ENCODE peak calls at places on chromosomes 11 and 22, in four cellular contexts. One of them, this sample, is unnamed.

GRCh38 chr11:121459413-121460041 is 6.8 kb upstream of the SORL1-AS1 start:
- DNase-seq in lung: no peak
- DNase-seq in astrocyte of the spinal cord: no peak
- DNase-seq in lower leg skin: peak
- DNase-seq in this sample: no peak

GRCh38 chr11:11279956-11280689 is 72.9 kb downstream of the CSNK2A3 start:
- DNase-seq in astrocyte of the spinal cord: peak
- DNase-seq in lung: no peak
- DNase-seq in lower leg skin: peak
- DNase-seq in this sample: no peak

GRCh38 chr11:70688142-70688541 is 289.8 kb downstream of the CTTN start:
- DNase-seq in lung: no peak
- DNase-seq in astrocyte of the spinal cord: no peak
- DNase-seq in lower leg skin: no peak
- DNase-seq in this sample: peak

GRCh38 chr11:1771273-1771672 is 7.5 kb upstream of the CTSD start:
- DNase-seq in lung: no peak
- DNase-seq in astrocyte of the spinal cord: no peak
- DNase-seq in lower leg skin: peak
- DNase-seq in this sample: no peak

GRCh38 chr11:129643031-129643721 is 172.5 kb upstream of the TMEM45B start:
- DNase-seq in astrocyte of the spinal cord: peak
- DNase-seq in lung: peak
- DNase-seq in lower leg skin: no peak
- DNase-seq in this sample: no peak

GRCh38 chr11:1153951-1154487 is 3.7 kb upstream of the MUC5AC start:
- DNase-seq in astrocyte of the spinal cord: peak
- DNase-seq in lower leg skin: peak
- DNase-seq in lung: peak
- DNase-seq in this sample: peak

GRCh38 chr11:58434217-58434616 is 6.3 kb upstream of the OR5B2 start:
- DNase-seq in astrocyte of the spinal cord: no peak
- DNase-seq in lung: no peak
- DNase-seq in lower leg skin: no peak
- DNase-seq in this sample: no peak

GRCh38 chr11:124889692-124890091 is 8.0 kb downstream of the ROBO4 start:
- DNase-seq in astrocyte of the spinal cord: no peak
- DNase-seq in lung: no peak
- DNase-seq in lower leg skin: peak
- DNase-seq in this sample: no peak

GRCh38 chr22:48781391-48781790 is 1046.3 kb downstream of the BRD1 start:
- DNase-seq in astrocyte of the spinal cord: no peak
- DNase-seq in lung: peak
- DNase-seq in lower leg skin: peak
- DNase-seq in this sample: no peak

GRCh38 chr11:11525283-11525682 is 96.5 kb downstream of the GALNT18 start:
- DNase-seq in lower leg skin: no peak
- DNase-seq in lung: no peak
- DNase-seq in astrocyte of the spinal cord: no peak
- DNase-seq in this sample: no peak

GRCh38 chr11:103266167-103266831 is 157.1 kb downstream of the DYNC2H1 start:
- DNase-seq in lower leg skin: peak
- DNase-seq in lung: no peak
- DNase-seq in astrocyte of the spinal cord: no peak
- DNase-seq in this sample: no peak

GRCh38 chr11:35911616-35912165 is 32.2 kb upstream of the LDLRAD3 start:
- DNase-seq in astrocyte of the spinal cord: no peak
- DNase-seq in lower leg skin: no peak
- DNase-seq in lung: no peak
- DNase-seq in this sample: no peak

GRCh38 chr11:32297629-32298028 is 137.7 kb downstream of the WT1 start:
- DNase-seq in lower leg skin: no peak
- DNase-seq in astrocyte of the spinal cord: peak
- DNase-seq in lung: no peak
- DNase-seq in this sample: no peak

GRCh38 chr11:4697583-4697982 is at the start of gene OR51E2:
- DNase-seq in lower leg skin: no peak
- DNase-seq in lung: no peak
- DNase-seq in astrocyte of the spinal cord: peak
- DNase-seq in this sample: no peak

GRCh38 chr11:46017341-46017740 is 94.9 kb downstream of the LARGE2 start:
- DNase-seq in lower leg skin: no peak
- DNase-seq in astrocyte of the spinal cord: no peak
- DNase-seq in lung: no peak
- DNase-seq in this sample: no peak

GRCh38 chr11:83819936-83820549 is 533.9 kb upstream of the CCDC90B start:
- DNase-seq in lung: no peak
- DNase-seq in astrocyte of the spinal cord: peak
- DNase-seq in lower leg skin: no peak
- DNase-seq in this sample: no peak

GRCh38 chr11:106327134-106327533 is 249.7 kb downstream of the AASDHPPT start:
- DNase-seq in lung: no peak
- DNase-seq in lower leg skin: no peak
- DNase-seq in astrocyte of the spinal cord: no peak
- DNase-seq in this sample: no peak

GRCh38 chr11:122852071-122852831 is 14.0 kb downstream of the CRTAM start:
- DNase-seq in lung: no peak
- DNase-seq in lower leg skin: no peak
- DNase-seq in astrocyte of the spinal cord: peak
- DNase-seq in this sample: no peak

GRCh38 chr11:61732705-61733104 is 19.7 kb upstream of the MYRF start:
- DNase-seq in astrocyte of the spinal cord: no peak
- DNase-seq in lung: no peak
- DNase-seq in lower leg skin: no peak
- DNase-seq in this sample: peak

GRCh38 chr11:8369592-8370205 is 106.0 kb upstream of the LMO1 start:
- DNase-seq in lung: no peak
- DNase-seq in astrocyte of the spinal cord: no peak
- DNase-seq in lower leg skin: peak
- DNase-seq in this sample: peak

GRCh38 chr11:7665473-7666291 is 7.6 kb downstream of the CYB5R2 start:
- DNase-seq in astrocyte of the spinal cord: peak
- DNase-seq in lower leg skin: peak
- DNase-seq in lung: peak
- DNase-seq in this sample: peak

GRCh38 chr11:67494371-67495233 is 10.6 kb downstream of the PITPNM1 start:
- DNase-seq in astrocyte of the spinal cord: no peak
- DNase-seq in lung: no peak
- DNase-seq in lower leg skin: peak
- DNase-seq in this sample: no peak

GRCh38 chr22:28043269-28043668 is 124.2 kb upstream of the PITPNB start:
- DNase-seq in astrocyte of the spinal cord: no peak
- DNase-seq in lower leg skin: no peak
- DNase-seq in lung: no peak
- DNase-seq in this sample: no peak

GRCh38 chr11:69295995-69296889 is 2.3 kb downstream of the MYEOV start:
- DNase-seq in astrocyte of the spinal cord: peak
- DNase-seq in lower leg skin: peak
- DNase-seq in lung: peak
- DNase-seq in this sample: no peak

GRCh38 chr22:43528601-43529360 is 117.0 kb downstream of the MPPED1 start:
- DNase-seq in lung: no peak
- DNase-seq in astrocyte of the spinal cord: no peak
- DNase-seq in lower leg skin: peak
- DNase-seq in this sample: no peak

GRCh38 chr11:96150609-96151008 is 192.4 kb downstream of the MAML2 start:
- DNase-seq in lung: no peak
- DNase-seq in astrocyte of the spinal cord: no peak
- DNase-seq in lower leg skin: no peak
- DNase-seq in this sample: no peak

GRCh38 chr11:128733440-128734115 is 39.7 kb downstream of the FLI1 start:
- DNase-seq in astrocyte of the spinal cord: peak
- DNase-seq in lung: no peak
- DNase-seq in lower leg skin: peak
- DNase-seq in this sample: no peak

GRCh38 chr11:6606471-6607189 is 3.1 kb downstream of the ILK start:
- DNase-seq in lower leg skin: peak
- DNase-seq in astrocyte of the spinal cord: peak
- DNase-seq in lung: peak
- DNase-seq in this sample: peak

GRCh38 chr11:128302425-128303186 is 284.8 kb downstream of the ETS1 start:
- DNase-seq in lung: no peak
- DNase-seq in lower leg skin: no peak
- DNase-seq in astrocyte of the spinal cord: no peak
- DNase-seq in this sample: no peak

GRCh38 chr11:55902308-55902707 is 12.1 kb downstream of the OR5W2 start:
- DNase-seq in astrocyte of the spinal cord: no peak
- DNase-seq in lower leg skin: no peak
- DNase-seq in lung: no peak
- DNase-seq in this sample: no peak

GRCh38 chr11:43649501-43649900 is 31.0 kb upstream of the HSD17B12 start:
- DNase-seq in lower leg skin: no peak
- DNase-seq in astrocyte of the spinal cord: no peak
- DNase-seq in lung: no peak
- DNase-seq in this sample: no peak

GRCh38 chr11:61776561-61777075 is 15.8 kb downstream of the TMEM258 start:
- DNase-seq in lung: peak
- DNase-seq in astrocyte of the spinal cord: peak
- DNase-seq in lower leg skin: no peak
- DNase-seq in this sample: peak

GRCh38 chr11:71286701-71287643 is 34.6 kb upstream of the SHANK2 start:
- DNase-seq in astrocyte of the spinal cord: peak
- DNase-seq in lung: peak
- DNase-seq in lower leg skin: peak
- DNase-seq in this sample: peak

DNA sequence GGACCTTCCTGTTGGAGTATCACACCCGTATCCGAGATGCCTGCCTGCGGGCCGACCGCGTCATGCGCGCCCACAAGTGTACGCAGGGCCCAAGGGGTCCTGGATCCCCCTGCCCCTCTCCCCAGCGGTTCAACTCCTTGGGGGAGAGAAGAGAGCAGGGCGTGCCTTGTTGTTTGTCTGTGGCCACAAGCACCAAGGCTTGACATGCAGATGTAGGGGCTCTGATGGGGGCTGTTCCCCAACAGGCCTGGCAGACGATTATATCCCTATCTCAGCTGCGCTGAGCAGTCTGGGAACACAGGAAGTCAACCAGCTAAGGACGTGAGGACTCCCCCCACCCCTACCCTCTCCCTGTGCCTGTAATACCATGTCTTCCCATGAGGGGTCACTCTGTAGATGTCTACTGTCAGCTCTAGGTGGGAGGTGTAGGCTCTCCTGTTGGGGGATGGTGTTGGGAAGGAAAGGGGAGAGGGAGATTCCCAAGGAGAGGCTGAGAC is 6.8 kb downstream of the CFL1 start:
- DNase-seq in lower leg skin: no peak
- DNase-seq in astrocyte of the spinal cord: no peak
- DNase-seq in lung: no peak
- DNase-seq in this sample: no peak
- TF ChIP-seq CTCF in lower leg skin: no peak
- TF ChIP-seq CTCF in astrocyte of the spinal cord: peak
- TF ChIP-seq CTCF in lung: no peak
- TF ChIP-seq CTCF in this sample: no peak

DNA sequence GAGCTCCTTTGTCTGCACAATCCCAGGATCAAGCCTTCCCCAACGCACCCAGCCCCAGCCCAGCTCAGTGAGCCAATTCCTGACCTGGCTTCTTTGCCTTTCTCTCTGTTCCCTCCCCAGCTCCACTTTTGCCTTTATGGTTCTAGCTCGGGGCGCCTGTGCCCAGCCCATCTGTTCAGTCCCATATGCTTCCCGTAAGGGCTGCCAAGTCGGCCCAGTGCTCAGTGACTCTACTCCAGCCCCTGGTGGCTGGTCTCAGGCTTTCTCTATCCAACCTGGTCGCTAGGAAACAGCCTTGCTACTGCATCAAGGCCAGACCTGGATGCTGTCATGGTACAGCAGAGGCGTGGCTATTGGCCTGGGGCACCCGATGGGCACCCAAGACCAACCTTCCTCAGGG is 178.1 kb downstream of the DSCAML1 start:
- DNase-seq in lower leg skin: no peak
- DNase-seq in lung: no peak
- DNase-seq in astrocyte of the spinal cord: no peak
- DNase-seq in this sample: no peak
- TF ChIP-seq CTCF in lower leg skin: no peak
- TF ChIP-seq CTCF in lung: no peak
- TF ChIP-seq CTCF in astrocyte of the spinal cord: no peak
- TF ChIP-seq CTCF in this sample: no peak

GRCh38 chr11:82771781-82772180 is 38.1 kb upstream of the FAM181B start:
- DNase-seq in lower leg skin: no peak
- DNase-seq in lung: no peak
- DNase-seq in astrocyte of the spinal cord: no peak
- DNase-seq in this sample: no peak
- TF ChIP-seq CTCF in lower leg skin: no peak
- TF ChIP-seq CTCF in lung: no peak
- TF ChIP-seq CTCF in astrocyte of the spinal cord: no peak
- TF ChIP-seq CTCF in this sample: no peak

DNA sequence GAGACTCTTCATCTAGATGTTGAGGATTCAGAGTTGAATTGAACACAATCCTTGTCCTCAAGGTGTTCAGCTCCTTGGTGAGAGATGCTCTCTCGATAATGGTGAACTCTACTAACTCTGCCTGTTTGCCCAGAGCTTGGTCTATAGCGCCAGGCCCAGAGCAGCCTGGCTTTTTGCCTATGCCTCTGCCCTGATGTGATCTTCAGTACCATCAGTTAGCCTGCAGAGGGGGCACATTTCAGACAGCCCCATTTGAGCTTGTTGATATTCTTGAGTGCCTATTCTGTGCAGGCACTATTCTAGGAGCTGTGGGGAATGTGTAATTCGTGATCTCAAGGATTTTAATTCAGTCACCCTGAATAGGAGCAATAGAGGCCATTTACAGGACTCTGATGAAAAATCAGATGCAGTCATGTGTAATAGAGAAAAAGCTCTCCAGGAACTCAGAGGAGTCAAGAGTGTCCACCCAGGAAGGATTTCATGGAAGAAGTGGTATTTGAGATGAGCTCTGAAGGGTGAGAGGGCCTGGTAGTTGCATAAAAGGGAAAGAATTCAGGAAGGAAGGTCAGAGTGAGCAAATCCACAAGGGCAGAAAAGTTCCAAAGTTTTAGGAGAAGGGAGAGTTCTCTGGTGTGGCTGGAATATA is 19.3 kb downstream of the GTPBP1 start:
- DNase-seq in lung: no peak
- DNase-seq in astrocyte of the spinal cord: peak
- DNase-seq in lower leg skin: no peak
- DNase-seq in this sample: no peak
- TF ChIP-seq CTCF in lung: no peak
- TF ChIP-seq CTCF in astrocyte of the spinal cord: peak
- TF ChIP-seq CTCF in lower leg skin: no peak
- TF ChIP-seq CTCF in this sample: peak

GRCh38 chr22:20021196-20022181 is 579 bp downstream of the TANGO2 start:
- DNase-seq in astrocyte of the spinal cord: peak
- DNase-seq in lower leg skin: no peak
- DNase-seq in lung: peak
- DNase-seq in this sample: no peak
- TF ChIP-seq CTCF in astrocyte of the spinal cord: no peak
- TF ChIP-seq CTCF in lower leg skin: no peak
- TF ChIP-seq CTCF in lung: no peak
- TF ChIP-seq CTCF in this sample: no peak

GRCh38 chr11:41527530-41527929 is 68.1 kb upstream of the LRRC4C start:
- DNase-seq in lung: no peak
- DNase-seq in lower leg skin: no peak
- DNase-seq in astrocyte of the spinal cord: no peak
- DNase-seq in this sample: no peak
- TF ChIP-seq CTCF in lung: no peak
- TF ChIP-seq CTCF in lower leg skin: no peak
- TF ChIP-seq CTCF in astrocyte of the spinal cord: no peak
- TF ChIP-seq CTCF in this sample: no peak